ENCODE peak calls at places on chromosome 14, in seven cellular contexts. W, X, L, R, V, E and M are unnamed samples.
A peak's percentile ranks its signal among the peaks of the same experiment; 100 is the strongest.

GRCh38 chr14:75361751-75362433 is 65.9 kb upstream of the JDP2 start:
- DNase-seq in W (peak; percentile 32), R (no peak), E (no peak), X (no peak), V (no peak), L (no peak), M (peak; percentile 43)

GRCh38 chr14:103576371-103577024 is 13.7 kb downstream of the COA8 start:
- DNase-seq in V (peak; percentile 46), W (peak; percentile 77), R (peak; percentile 92), X (no peak), L (peak; percentile 81), E (peak; percentile 97), M (peak; percentile 84)

GRCh38 chr14:39766397-39767000 is 334.3 kb upstream of the FBXO33 start:
- DNase-seq in R (no peak), L (no peak), W (no peak), E (no peak), V (no peak), X (no peak), M (no peak)

GRCh38 chr14:103070263-103070885 is 13.0 kb upstream of the CDC42BPB start:
- DNase-seq in V (no peak), E (no peak), X (no peak), R (no peak), W (no peak), L (no peak), M (no peak)

GRCh38 chr14:53152909-53153701 is at the start of gene DDHD1:
- DNase-seq in W (peak; percentile 50), V (peak; percentile 51), L (peak; percentile 81), X (peak; percentile 88), R (peak; percentile 60), E (peak; percentile 86), M (peak; percentile 52)

GRCh38 chr14:26765768-26766550 is 168.1 kb upstream of the NOVA1 start:
- DNase-seq in E (peak; percentile 72), X (no peak), W (peak; percentile 27), V (peak; percentile 7), L (no peak), R (no peak), M (peak; percentile 50)

GRCh38 chr14:90274019-90274418 is 17.7 kb downstream of the PSMC1 start:
- DNase-seq in W (no peak), R (no peak), X (no peak), V (no peak), L (peak; percentile 40), E (no peak), M (no peak)

GRCh38 chr14:103136388-103137271 is 13.4 kb downstream of the TNFAIP2 start:
- DNase-seq in E (peak; percentile 72), R (no peak), W (no peak), V (peak; percentile 60), L (no peak), X (peak; percentile 75), M (peak; percentile 69)

GRCh38 chr14:76456200-76456599 is 80.3 kb downstream of the ESRRB start:
- DNase-seq in V (no peak), W (no peak), X (peak; percentile 49), L (peak; percentile 53), R (no peak), E (no peak), M (no peak)

GRCh38 chr14:73422515-73422914 is 35.8 kb downstream of the NUMB start:
- DNase-seq in R (no peak), W (no peak), L (no peak), X (no peak), V (no peak), E (no peak), M (no peak)

GRCh38 chr14:25803419-25804018 is 753.6 kb upstream of the STXBP6 start:
- DNase-seq in R (no peak), W (no peak), X (no peak), L (no peak), V (no peak), E (no peak), M (no peak)

GRCh38 chr14:51443195-51444018 is 203.4 kb downstream of the TMX1 start:
- DNase-seq in R (no peak), W (no peak), E (no peak), L (no peak), X (no peak), V (no peak), M (no peak)

GRCh38 chr14:91303091-91303923 is 58.8 kb upstream of the GPR68 start:
- DNase-seq in E (no peak), V (no peak), L (peak; percentile 46), X (peak; percentile 96), W (no peak), R (no peak), M (peak; percentile 48)

GRCh38 chr14:32330356-32331226 is 1.5 kb downstream of the AKAP6 start:
- DNase-seq in R (no peak), X (no peak), W (no peak), L (no peak), V (no peak), E (no peak), M (no peak)
- H3K27ac ChIP-seq in R (no peak overlapping the region), X (peak overlapping the region; percentile 58), W (no peak overlapping the region), L (no peak overlapping the region), V (no peak overlapping the region), E (no peak overlapping the region), M (no peak overlapping the region)

GRCh38 chr14:50061664-50062437 is 54.5 kb downstream of the VCPKMT start:
- DNase-seq in L (no peak), V (no peak), X (peak; percentile 52), R (no peak), W (no peak), E (no peak), M (no peak)

GRCh38 chr14:50067723-50068495 is 48.5 kb downstream of the VCPKMT start:
- DNase-seq in L (peak; percentile 40), W (no peak), R (no peak), X (no peak), E (no peak), V (no peak), M (no peak)

GRCh38 chr14:50062438-50063039 is 53.8 kb downstream of the VCPKMT start:
- DNase-seq in X (peak; percentile 89), V (no peak), E (no peak), R (no peak), W (no peak), L (peak; percentile 72), M (peak; percentile 59)

GRCh38 chr14:50063876-50064420 is 52.4 kb downstream of the VCPKMT start:
- DNase-seq in V (no peak), L (no peak), X (no peak), W (no peak), R (no peak), E (no peak), M (no peak)

DNA sequence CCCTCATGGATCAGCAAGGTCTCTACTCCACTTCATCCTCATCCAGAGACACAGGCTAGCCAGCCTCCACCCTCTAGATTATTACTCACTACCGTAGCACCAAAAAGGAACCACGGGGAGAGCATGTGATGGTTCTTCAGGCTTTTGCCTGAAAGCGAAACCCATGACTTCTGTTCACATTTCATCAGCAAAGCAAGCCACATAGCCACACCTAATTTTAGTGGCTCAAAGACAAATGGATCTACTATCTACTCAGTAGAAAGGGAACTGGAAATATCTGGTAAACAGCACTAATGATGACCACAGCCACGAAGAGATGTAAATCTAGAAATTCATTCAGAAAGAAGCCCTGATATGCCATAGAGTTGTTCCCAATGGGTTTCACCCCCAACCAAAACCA is 51.4 kb downstream of the VCPKMT start:
- DNase-seq in E (no peak), V (peak; percentile 45), R (no peak), L (no peak), X (no peak), W (no peak), M (no peak)
- TF ChIP-seq POLR2A in E (no peak), V (no peak), R (no peak), L (no peak), X (no peak), W (no peak), M (no peak)

GRCh38 chr14:22542360-22542759 is 46.7 kb downstream of the DAD1 start:
- DNase-seq in R (no peak), X (no peak), E (no peak), L (no peak), W (no peak), V (no peak), M (no peak)

GRCh38 chr14:22544881-22545420 is 44.1 kb downstream of the DAD1 start:
- DNase-seq in V (no peak), L (no peak), X (no peak), E (no peak), R (no peak), W (no peak), M (no peak)

GRCh38 chr14:22546722-22547071 is 42.3 kb downstream of the DAD1 start:
- DNase-seq in W (no peak), L (no peak), R (no peak), X (no peak), E (no peak), V (no peak), M (no peak)

GRCh38 chr14:22545842-22546721 is 42.9 kb downstream of the DAD1 start:
- DNase-seq in L (no peak), V (no peak), X (no peak), E (no peak), R (no peak), W (no peak), M (peak; percentile 51)

GRCh38 chr14:22544406-22544805 is 44.6 kb downstream of the DAD1 start:
- DNase-seq in E (no peak), R (no peak), X (no peak), W (no peak), V (no peak), L (no peak), M (no peak)
- H3K4me3 ChIP-seq in E (no peak overlapping the region), R (no peak overlapping the region), X (no peak overlapping the region), W (no peak overlapping the region), V (no peak overlapping the region), L (no peak overlapping the region), M (no peak overlapping the region)

GRCh38 chr14:95480109-95480886 is 36.2 kb downstream of the SYNE3 start:
- DNase-seq in W (peak; percentile 75), R (no peak), E (peak; percentile 90), V (peak; percentile 60), X (no peak), L (no peak), M (peak; percentile 76)

GRCh38 chr14:95478309-95478708 is 38.1 kb downstream of the SYNE3 start:
- DNase-seq in W (no peak), X (no peak), L (no peak), E (no peak), V (no peak), R (no peak), M (no peak)

GRCh38 chr14:95478818-95479217 is 37.6 kb downstream of the SYNE3 start:
- DNase-seq in L (no peak), V (no peak), X (no peak), W (no peak), R (no peak), E (no peak), M (no peak)

GRCh38 chr14:95480887-95481226 is 35.6 kb downstream of the SYNE3 start:
- DNase-seq in E (no peak), R (no peak), X (no peak), W (no peak), L (no peak), V (no peak), M (no peak)

GRCh38 chr14:95479494-95479893 is 37.0 kb downstream of the SYNE3 start:
- DNase-seq in V (no peak), E (no peak), L (no peak), R (no peak), W (no peak), X (no peak), M (no peak)
- H3K27ac ChIP-seq in V (no peak overlapping the region), E (peak overlapping the region; percentile 42), L (no peak overlapping the region), R (no peak overlapping the region), W (no peak overlapping the region), X (no peak overlapping the region), M (peak overlapping the region; percentile 27)